ENCODE peak calls at places on chromosomes 7 and 10, in five cellular contexts. M, Z, Y, V and L are unnamed samples.

GRCh38 chr7:7428806-7429205 is 106.9 kb downstream of the COL28A1 start:
- DNase-seq in V (no peak), Y (no peak), M (no peak), Z (no peak), L (peak; percentile 40)

GRCh38 chr7:152462995-152463713 is 27.4 kb upstream of the KMT2C start:
- DNase-seq in M (no peak), Y (no peak), V (no peak), Z (no peak), L (no peak)

GRCh38 chr10:44974082-44974627 is 4.5 kb downstream of the DEPP1 start:
- DNase-seq in Y (no peak), M (no peak), Z (peak; percentile 64), V (no peak), L (no peak)

GRCh38 chr10:30396282-30396681 is 37.7 kb upstream of the MAP3K8 start:
- DNase-seq in M (no peak), V (no peak), Z (no peak), Y (no peak), L (no peak)

GRCh38 chr7:157613575-157614322 is 276.9 kb downstream of the DNAJB6 start:
- DNase-seq in M (no peak), Z (peak; percentile 61), Y (no peak), V (no peak), L (no peak)

GRCh38 chr7:129615018-129615417 is 3.5 kb downstream of the NRF1 start:
- DNase-seq in M (no peak), Y (peak; percentile 51), Z (no peak), V (no peak), L (peak; percentile 42)

GRCh38 chr7:46854958-46855473 is 726.9 kb downstream of the TNS3 start:
- DNase-seq in Y (no peak), Z (no peak), V (no peak), M (no peak), L (no peak)

GRCh38 chr7:4694653-4695335 is 12.7 kb downstream of the FOXK1 start:
- DNase-seq in V (peak; percentile 30), Y (no peak), M (no peak), Z (peak; percentile 94), L (no peak)

DNA sequence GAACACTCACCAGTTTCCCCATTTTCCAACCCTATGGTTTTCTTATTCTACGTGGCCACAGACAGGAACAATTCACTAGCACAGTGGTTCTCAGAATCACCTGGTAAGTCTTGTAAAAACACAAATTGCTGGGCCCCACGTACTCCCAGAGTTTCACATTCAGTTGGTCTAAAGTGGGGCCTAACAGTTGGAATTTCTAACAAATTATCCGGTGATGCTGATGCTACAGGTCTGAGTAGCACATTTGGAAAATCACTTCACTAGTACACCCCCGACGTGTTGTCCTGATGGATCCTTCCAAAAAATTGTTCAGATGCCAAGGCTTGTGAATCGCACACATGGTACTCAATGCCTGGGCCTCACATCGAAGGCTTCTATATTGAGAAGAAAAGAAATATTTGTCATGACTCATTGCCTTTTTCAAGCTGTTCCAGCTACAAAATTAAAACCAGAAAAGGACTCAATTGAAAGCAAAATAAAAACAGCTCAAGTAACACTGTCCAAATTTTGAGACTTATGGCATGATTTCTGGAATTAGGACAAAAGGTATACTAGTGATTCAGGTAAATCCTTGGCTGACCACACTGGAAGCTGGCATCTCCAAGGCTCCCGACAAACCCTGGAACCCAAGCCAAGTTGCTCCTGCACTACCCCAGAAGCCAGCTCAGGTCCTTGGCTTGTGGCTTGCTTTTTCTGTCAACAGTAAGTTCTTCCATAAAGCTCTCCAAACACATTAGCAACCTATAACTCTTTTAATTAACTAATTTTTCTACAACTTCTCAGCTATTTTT is 12.9 kb upstream of the VIM start:
- DNase-seq in Z (no peak), Y (no peak), M (peak; percentile 83), V (no peak), L (no peak)
- H3K4me3 ChIP-seq in Z (no peak overlapping the region), Y (no peak overlapping the region), M (no peak overlapping the region), V (no peak overlapping the region), L (peak overlapping the region; percentile 42)

GRCh38 chr7:124783271-124783670 is 17.7 kb upstream of the GPR37 start:
- DNase-seq in Z (no peak), M (no peak), Y (no peak), V (no peak), L (no peak)
- TF ChIP-seq POLR2AphosphoS5 in Z (no peak), M (no peak), Y (no peak), V (no peak), L (no peak)

GRCh38 chr10:113661332-113661731 is 2.5 kb downstream of the NRAP start:
- DNase-seq in M (no peak), V (no peak), Y (no peak), Z (no peak), L (no peak)
- H3K27ac ChIP-seq in M (no peak overlapping the region), V (no peak overlapping the region), Y (no peak overlapping the region), Z (no peak overlapping the region), L (no peak overlapping the region)

DNA sequence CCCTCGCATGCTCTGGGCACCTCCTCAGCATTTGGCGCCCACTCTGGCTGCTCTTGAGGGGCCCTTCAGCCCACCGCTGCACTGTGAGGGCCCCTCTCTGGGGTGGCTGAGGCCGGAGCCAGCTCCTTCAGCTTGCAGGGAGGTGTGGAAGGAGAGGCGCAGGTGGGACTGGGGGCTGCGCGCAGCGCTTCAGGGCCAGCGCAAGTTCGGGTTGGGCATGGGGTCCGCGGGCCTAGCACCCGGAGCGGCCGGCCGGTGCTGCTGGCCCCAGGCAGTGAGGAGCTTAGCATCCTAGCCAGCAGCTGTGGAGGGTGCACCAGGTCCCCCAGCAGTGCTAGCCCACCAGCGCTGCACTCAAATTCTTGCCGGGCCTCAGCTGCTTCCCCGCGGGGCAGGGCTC is 305.6 kb upstream of the ANKRD30A start:
- DNase-seq in Z (no peak), V (no peak), Y (no peak), M (no peak), L (no peak)
- H3K4me3 ChIP-seq in Z (no peak overlapping the region), V (no peak overlapping the region), Y (no peak overlapping the region), M (no peak overlapping the region), L (no peak overlapping the region)

DNA sequence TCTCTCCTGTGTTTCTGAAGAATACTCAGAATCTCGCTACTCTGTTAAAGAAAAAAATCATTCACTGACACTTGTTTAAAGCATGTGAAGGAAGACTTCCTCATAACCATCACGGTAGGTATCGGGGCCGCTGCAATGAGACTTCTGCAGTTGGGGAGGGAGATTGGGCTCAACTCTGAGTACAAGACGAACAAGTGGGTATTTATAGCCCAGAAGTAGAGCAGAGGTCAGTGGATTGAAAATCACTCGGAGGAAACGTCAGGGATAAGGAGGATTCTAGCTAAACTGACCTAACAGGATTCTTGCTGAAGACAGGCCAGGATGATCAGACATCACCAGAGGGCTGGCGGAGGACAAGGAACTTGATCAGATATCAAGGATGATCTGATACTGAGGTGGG is 33.3 kb downstream of the ITPRIP start:
- DNase-seq in Y (no peak), V (no peak), M (no peak), Z (peak; percentile 60), L (no peak)
- TF ChIP-seq POLR2AphosphoS5 in Y (no peak), V (no peak), M (no peak), Z (no peak), L (no peak)

GRCh38 chr7:36391436-36392198 is 2.0 kb downstream of the ANLN start:
- DNase-seq in Z (no peak), Y (peak; percentile 27), V (no peak), M (no peak), L (no peak)
- H3K27ac ChIP-seq in Z (no peak overlapping the region), Y (peak overlapping the region; percentile 62), V (peak overlapping the region; percentile 84), M (no peak overlapping the region), L (peak overlapping the region; percentile 98)

DNA sequence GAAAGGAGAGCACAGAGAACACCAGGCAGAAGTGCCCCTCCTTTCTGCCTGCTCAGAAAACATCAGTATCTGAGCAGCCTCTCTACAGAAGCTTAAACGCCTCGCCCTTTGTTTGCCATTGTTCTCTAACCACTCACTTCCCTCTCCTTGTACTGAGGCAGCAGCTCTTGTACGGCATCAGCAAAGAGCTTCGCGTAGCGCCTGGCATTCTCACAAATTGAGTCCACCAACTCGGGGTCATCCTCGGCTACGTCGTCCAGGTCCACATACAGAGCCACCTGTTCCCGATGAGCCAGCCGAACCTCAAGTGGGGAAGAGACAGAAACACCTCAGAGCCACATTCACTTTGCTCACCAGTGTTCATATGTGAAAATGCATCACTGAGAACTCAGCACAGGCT is 1.7 kb downstream of the MCM7 start:
- DNase-seq in Y (no peak), M (no peak), V (no peak), Z (no peak), L (no peak)
- H3K4me3 ChIP-seq in Y (peak overlapping the region; percentile 88), M (peak overlapping the region; percentile 94), V (no peak overlapping the region), Z (peak overlapping the region; percentile 86), L (peak overlapping the region; percentile 99)